ENCODE peak calls at places on chromosomes 7 and 10, in four cellular contexts. Q is posterior vena cava, P is aorta, E is mesothelial cell of epicardium. M is an unnamed sample.

GRCh38 chr7:113026941-113027340 is 59.7 kb downstream of the GPR85 start:
- DNase-seq in E (no peak), P (no peak), Q (no peak), M (no peak)

GRCh38 chr10:13930123-13930522 is 343.4 kb downstream of the PRPF18 start:
- DNase-seq in Q (no peak), P (no peak), E (no peak), M (no peak)

GRCh38 chr7:101363196-101363733 is 590 bp downstream of the COL26A1 start:
- DNase-seq in Q (no peak), E (no peak), P (no peak), M (no peak)

GRCh38 chr10:110425684-110426293 is 71.9 kb upstream of the DUSP5 start:
- DNase-seq in P (no peak), Q (peak), E (no peak), M (no peak)

GRCh38 chr7:127838816-127839415 is 186.9 kb downstream of the SND1 start:
- DNase-seq in P (peak), E (no peak), Q (no peak), M (no peak)

GRCh38 chr10:22624289-22624738 is 90.1 kb downstream of the PIP4K2A start:
- DNase-seq in P (no peak), Q (no peak), E (no peak), M (no peak)

GRCh38 chr7:121084748-121085336 is 96.3 kb downstream of the CPED1 start:
- DNase-seq in P (no peak), E (no peak), Q (no peak), M (no peak)

GRCh38 chr7:27080844-27081423 is 14.9 kb downstream of the HOXA1 start:
- DNase-seq in P (no peak), E (no peak), Q (no peak), M (no peak)

GRCh38 chr7:34107306-34107705 is 202.0 kb downstream of the BMPER start:
- DNase-seq in Q (no peak), P (no peak), E (no peak), M (no peak)

GRCh38 chr10:129079705-129080104 is 387.3 kb upstream of the MGMT start:
- DNase-seq in Q (no peak), P (peak), E (no peak), M (no peak)

GRCh38 chr10:87974130-87974529 is 110.7 kb downstream of the PTEN start:
- DNase-seq in E (no peak), P (no peak), Q (no peak), M (no peak)

GRCh38 chr10:83897626-83898025 is 241.7 kb upstream of the GHITM start:
- DNase-seq in Q (no peak), P (no peak), E (no peak), M (no peak)

GRCh38 chr7:155701972-155702544 is 57.6 kb downstream of the RBM33 start:
- DNase-seq in P (no peak), Q (no peak), E (no peak), M (no peak)

GRCh38 chr10:124152139-124152780 is 58.9 kb upstream of the CHST15 start:
- DNase-seq in E (no peak), Q (peak), P (peak), M (no peak)

GRCh38 chr7:21944616-21945373 is 904 bp downstream of the CDCA7L start:
- DNase-seq in P (no peak), Q (no peak), E (no peak), M (no peak)

GRCh38 chr7:19665399-19666008 is 43.3 kb downstream of the POLR1F start:
- DNase-seq in P (no peak), E (no peak), Q (no peak), M (no peak)